ENCODE peak calls at places on chromosomes 6 and 20, in four cellular contexts. One of them, this sample, is unnamed.

GRCh38 chr6:142855877-142856606 is 88.9 kb downstream of the HIVEP2 start:
- DNase-seq in HepG2: no peak
- DNase-seq in stomach: no peak
- DNase-seq in Calu3: no peak
- DNase-seq in this sample: peak

GRCh38 chr6:111483736-111484654 is 977 bp upstream of the REV3L start:
- DNase-seq in HepG2: peak
- DNase-seq in stomach: peak
- DNase-seq in Calu3: peak
- DNase-seq in this sample: peak

GRCh38 chr20:2920473-2920872 is 47.2 kb downstream of the PTPRA start:
- DNase-seq in HepG2: no peak
- DNase-seq in stomach: no peak
- DNase-seq in Calu3: no peak
- DNase-seq in this sample: no peak

GRCh38 chr6:144689503-144690040 is 404.4 kb downstream of the UTRN start:
- DNase-seq in HepG2: no peak
- DNase-seq in stomach: no peak
- DNase-seq in Calu3: no peak
- DNase-seq in this sample: no peak

GRCh38 chr20:22402550-22402949 is 181.8 kb downstream of the FOXA2 start:
- DNase-seq in HepG2: no peak
- DNase-seq in stomach: no peak
- DNase-seq in Calu3: no peak
- DNase-seq in this sample: peak

GRCh38 chr6:169288591-169288990 is 34.9 kb upstream of the THBS2 start:
- DNase-seq in HepG2: no peak
- DNase-seq in stomach: no peak
- DNase-seq in Calu3: no peak
- DNase-seq in this sample: no peak

GRCh38 chr6:131182991-131183425 is 47.7 kb downstream of the AKAP7 start:
- DNase-seq in HepG2: peak
- DNase-seq in stomach: no peak
- DNase-seq in Calu3: peak
- DNase-seq in this sample: peak

GRCh38 chr20:58251979-58252591 is 23.6 kb upstream of the ANKRD60 start:
- DNase-seq in HepG2: peak
- DNase-seq in stomach: no peak
- DNase-seq in Calu3: peak
- DNase-seq in this sample: no peak

GRCh38 chr6:7008451-7008988 is 99.2 kb upstream of the RREB1 start:
- DNase-seq in HepG2: no peak
- DNase-seq in stomach: no peak
- DNase-seq in Calu3: no peak
- DNase-seq in this sample: no peak

GRCh38 chr20:62543470-62544302 is 67.9 kb upstream of the GATA5 start:
- DNase-seq in HepG2: peak
- DNase-seq in stomach: no peak
- DNase-seq in Calu3: no peak
- DNase-seq in this sample: peak

GRCh38 chr6:113246186-113246585 is 611.0 kb upstream of the MARCKS start:
- DNase-seq in HepG2: no peak
- DNase-seq in stomach: no peak
- DNase-seq in Calu3: no peak
- DNase-seq in this sample: no peak

GRCh38 chr20:11604339-11604738 is 313.4 kb upstream of the BTBD3 start:
- DNase-seq in HepG2: no peak
- DNase-seq in stomach: no peak
- DNase-seq in Calu3: no peak
- DNase-seq in this sample: no peak

This sample was measured in left kidney.